ENCODE peak calls at places on chromosome 16, in seven cellular contexts. P is sigmoid colon, Z is tibial nerve, S is A549, G is ovary, M is stomach, E is transverse colon. H is an unnamed sample.
A peak's percentile ranks its signal among the peaks of the same experiment; 100 is the strongest.

GRCh38 chr16:31265329-31266245 is 5.8 kb downstream of the ITGAM start:
- DNase-seq in M (peak; percentile 30), G (no peak), P (peak; percentile 55), E (no peak), Z (no peak), S (peak; percentile 85), H (no peak)

GRCh38 chr16:21169249-21169981 is 10.9 kb downstream of the LDAF1 start:
- DNase-seq in E (no peak), S (no peak), G (no peak), M (no peak), P (no peak), Z (no peak), H (no peak)

GRCh38 chr16:27718136-27718766 is 168.3 kb downstream of the KATNIP start:
- DNase-seq in Z (no peak), G (no peak), P (peak; percentile 61), E (no peak), M (no peak), S (no peak), H (no peak)

GRCh38 chr16:19138601-19139000 is 24.8 kb downstream of the ITPRIPL2 start:
- DNase-seq in E (peak; percentile 69), Z (peak; percentile 57), G (peak; percentile 51), M (peak; percentile 45), S (peak; percentile 84), P (peak; percentile 94), H (peak; percentile 92)

GRCh38 chr16:85523602-85524364 is 89.3 kb upstream of the GSE1 start:
- DNase-seq in E (no peak), M (peak; percentile 74), P (peak; percentile 79), S (no peak), G (peak; percentile 53), Z (no peak), H (no peak)

GRCh38 chr16:1093284-1094123 is 2.5 kb downstream of the C1QTNF8 start:
- DNase-seq in Z (no peak), M (no peak), S (peak; percentile 78), P (no peak), G (no peak), E (no peak), H (no peak)

GRCh38 chr16:30503403-30504296 is 22.7 kb downstream of the ZNF768 start:
- DNase-seq in S (no peak), M (no peak), P (no peak), G (no peak), Z (no peak), E (no peak), H (no peak)

GRCh38 chr16:29812754-29813643 is 1.0 kb downstream of the PRRT2 start:
- DNase-seq in S (no peak), G (peak; percentile 29), E (no peak), P (no peak), M (no peak), Z (no peak), H (no peak)

GRCh38 chr16:53841884-53842283 is 137.9 kb downstream of the FTO start:
- DNase-seq in E (no peak), G (no peak), M (no peak), P (no peak), S (no peak), Z (no peak), H (no peak)

GRCh38 chr16:54931041-54931756 is 534 bp downstream of the IRX5 start:
- DNase-seq in G (peak; percentile 34), M (no peak), E (no peak), S (peak; percentile 58), P (no peak), Z (no peak), H (no peak)

GRCh38 chr16:77905356-77905920 is 116.9 kb upstream of the CLEC3A start:
- DNase-seq in S (peak; percentile 64), E (no peak), Z (no peak), G (no peak), M (no peak), P (no peak), H (no peak)

GRCh38 chr16:87744750-87745514 is 20.9 kb downstream of the KLHDC4 start:
- DNase-seq in E (peak; percentile 72), S (peak; percentile 30), M (peak; percentile 60), P (no peak), Z (no peak), G (no peak), H (no peak)

GRCh38 chr16:51146256-51146924 is 4.7 kb downstream of the SALL1 start:
- DNase-seq in M (no peak), E (no peak), G (no peak), S (no peak), Z (no peak), P (no peak), H (no peak)

GRCh38 chr16:57145964-57146647 is 39.7 kb downstream of the PSME3IP1 start:
- DNase-seq in E (no peak), M (no peak), G (no peak), P (peak; percentile 58), Z (no peak), S (no peak), H (no peak)

GRCh38 chr16:80569440-80570105 is 28.8 kb downstream of the DYNLRB2 start:
- DNase-seq in Z (no peak), P (no peak), G (no peak), S (peak; percentile 8), E (no peak), M (no peak), H (no peak)

GRCh38 chr16:69404275-69404805 is 18.5 kb upstream of the TERF2 start:
- DNase-seq in M (peak; percentile 69), S (peak; percentile 89), P (no peak), E (peak; percentile 51), Z (no peak), G (peak; percentile 30), H (no peak)

GRCh38 chr16:70705056-70705455 is 19.2 kb upstream of the MTSS2 start:
- DNase-seq in M (no peak), G (no peak), S (no peak), Z (no peak), P (no peak), E (no peak), H (no peak)

GRCh38 chr16:57788252-57788841 is 13.9 kb downstream of the KIFC3 start:
- DNase-seq in Z (no peak), M (no peak), E (no peak), S (no peak), G (peak; percentile 38), P (peak; percentile 62), H (no peak)

GRCh38 chr16:31464781-31465260 is 5.5 kb downstream of the ARMC5 start:
- DNase-seq in G (no peak), M (no peak), P (peak; percentile 60), E (no peak), Z (no peak), S (no peak), H (no peak)

GRCh38 chr16:85988723-85989313 is 89.9 kb downstream of the IRF8 start:
- DNase-seq in P (peak; percentile 25), Z (no peak), E (peak; percentile 6), S (no peak), G (no peak), M (no peak), H (no peak)

DNA sequence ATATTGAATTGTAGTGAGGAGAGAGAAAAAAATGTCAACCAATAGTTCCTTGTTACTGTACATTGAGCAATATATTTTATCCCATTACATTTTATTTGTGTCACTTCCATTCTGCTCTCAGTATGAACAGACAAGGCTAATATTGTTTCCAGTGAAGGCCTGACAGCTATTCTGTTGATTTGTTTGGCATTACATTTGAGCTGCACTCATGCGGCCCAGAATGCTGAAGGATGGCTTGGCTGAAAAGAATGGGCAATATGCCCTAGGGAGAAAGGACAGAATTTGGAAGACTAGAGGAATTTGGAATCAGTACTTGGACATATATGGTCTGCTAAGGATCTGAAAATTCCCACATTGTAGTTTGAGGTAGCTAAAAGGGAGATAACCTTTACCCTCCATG is 1294.4 kb downstream of the CDH8 start:
- DNase-seq in Z (no peak), S (no peak), P (no peak), G (no peak), E (no peak), M (no peak), H (no peak)
- TF ChIP-seq EP300 in Z (no peak), S (no peak), P (no peak), G (no peak), E (no peak), M (no peak), H (no peak)

DNA sequence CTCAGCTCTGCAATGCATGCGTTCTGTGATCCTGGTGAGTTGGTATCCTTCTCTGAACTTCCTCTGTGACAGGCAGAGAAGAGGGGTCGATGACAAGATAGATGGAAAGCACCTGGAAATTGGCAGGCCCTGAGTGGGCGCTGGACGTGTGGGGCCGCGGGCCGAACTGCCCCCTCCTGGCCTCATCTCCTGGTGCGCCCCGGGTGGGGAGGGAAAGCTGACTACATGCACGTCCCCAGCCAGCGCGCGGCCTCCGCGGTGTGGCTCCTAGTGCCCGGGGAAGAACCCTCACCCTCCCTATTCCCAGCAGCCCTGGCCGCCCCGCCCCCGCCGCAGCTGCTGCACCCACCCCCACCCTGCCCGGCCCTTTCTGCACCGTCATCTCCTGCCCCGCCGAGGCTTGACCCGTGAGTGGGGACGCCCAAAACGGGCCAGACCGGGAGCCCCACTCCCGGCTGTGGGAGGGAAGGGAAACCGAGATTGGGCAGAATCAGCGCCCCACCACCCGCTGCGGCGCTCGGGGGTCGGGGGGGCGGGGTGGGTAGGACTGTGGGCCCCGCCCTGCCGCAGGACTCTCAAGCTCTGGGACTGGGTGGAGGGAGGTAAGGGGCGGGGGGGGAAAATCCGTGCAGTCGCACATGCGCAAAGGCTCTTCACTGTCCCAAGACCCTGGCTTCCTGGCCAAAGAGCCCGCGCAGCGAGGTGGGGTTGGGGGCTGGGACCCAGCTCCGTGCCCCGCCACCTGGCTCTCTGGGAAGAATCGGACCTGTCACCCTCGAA is at the start of gene NOL3:
- DNase-seq in Z (peak; percentile 76), S (peak; percentile 94), G (peak; percentile 86), E (peak; percentile 88), P (peak; percentile 94), M (peak; percentile 84), H (peak; percentile 90)
- TF ChIP-seq EP300 in Z (no peak), S (peak; percentile 47), G (no peak), E (no peak), P (no peak), M (no peak), H (no peak)

DNA sequence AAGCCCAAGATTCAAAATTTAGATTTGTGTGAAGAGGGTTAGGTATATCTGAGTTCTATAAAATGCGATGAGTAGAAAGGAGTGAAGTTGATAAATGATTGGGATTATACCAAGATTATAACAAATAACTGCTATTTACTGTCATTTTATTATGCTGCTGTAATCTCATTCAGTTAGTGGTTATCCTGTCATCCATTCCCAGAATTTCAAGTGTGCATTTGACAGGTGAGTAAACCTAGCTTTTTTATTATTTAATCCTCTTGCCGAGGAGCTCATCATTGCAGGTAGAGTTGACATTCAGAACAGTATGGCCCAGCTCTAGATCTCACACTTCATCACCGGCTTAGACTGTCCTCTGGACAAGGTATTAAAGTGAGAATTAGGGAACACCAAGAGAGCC is 1146.2 kb downstream of the CDH11 start:
- DNase-seq in S (no peak), Z (no peak), P (no peak), E (no peak), M (no peak), G (no peak), H (no peak)
- TF ChIP-seq EP300 in S (no peak), Z (no peak), P (no peak), E (no peak), M (no peak), G (no peak), H (no peak)

DNA sequence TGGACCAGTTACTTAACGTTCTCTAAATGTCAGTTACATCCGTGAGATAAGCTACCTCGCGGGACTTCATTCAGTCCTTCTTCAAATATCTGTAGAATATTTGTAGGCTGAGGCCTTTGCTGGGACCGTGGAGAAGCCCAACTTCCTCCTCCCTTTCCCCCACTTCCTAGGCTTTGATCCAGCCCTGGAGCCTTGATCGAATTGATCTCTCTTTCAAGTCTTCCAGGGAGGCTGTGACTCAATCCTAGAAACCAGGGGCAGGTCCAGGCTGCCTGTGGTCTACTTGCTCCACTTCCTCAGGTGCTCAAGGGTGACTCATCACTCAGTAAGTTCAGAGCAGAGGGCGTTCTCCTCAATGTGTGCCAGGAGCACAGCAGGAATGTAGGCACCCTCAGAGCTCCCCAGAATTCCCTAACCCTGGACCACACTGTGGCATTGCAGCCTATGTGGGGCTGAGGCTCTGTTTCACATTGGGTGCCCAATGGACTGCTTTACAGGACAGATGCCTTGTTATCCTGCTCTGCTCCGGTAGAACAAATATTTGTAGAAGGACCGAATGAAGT is 11.2 kb upstream of the CEP20 start:
- DNase-seq in P (no peak), E (peak; percentile 61), G (no peak), Z (no peak), S (peak; percentile 95), M (peak; percentile 69), H (no peak)
- TF ChIP-seq EP300 in P (no peak), E (no peak), G (no peak), Z (no peak), S (peak; percentile 86), M (no peak), H (no peak)

H was measured in suprapubic skin.